ENCODE peak calls at places on chromosomes 3 and 15, in eight cellular contexts. One of them, this sample, is unnamed.
A peak's percentile ranks its signal among the peaks of the same experiment; 100 is the strongest.

GRCh38 chr3:13937131-13937530 is 57.3 kb upstream of the WNT7A start:
- DNase-seq in CD8-positive, alpha-beta memory T cell: no peak
- DNase-seq in Panc1: no peak
- DNase-seq in stomach: no peak
- DNase-seq in ovary: no peak
- DNase-seq in dorsolateral prefrontal cortex: no peak
- DNase-seq in esophagus muscularis mucosa: no peak
- DNase-seq in CD8-positive, alpha-beta T cell: no peak
- DNase-seq in this sample: no peak

GRCh38 chr3:183267140-183267539 is 14.1 kb downstream of the B3GNT5 start:
- DNase-seq in Panc1: no peak
- DNase-seq in stomach: no peak
- DNase-seq in CD8-positive, alpha-beta memory T cell: no peak
- DNase-seq in dorsolateral prefrontal cortex: no peak
- DNase-seq in ovary: no peak
- DNase-seq in CD8-positive, alpha-beta T cell: no peak
- DNase-seq in esophagus muscularis mucosa: no peak
- DNase-seq in this sample: no peak

GRCh38 chr3:64345351-64345750 is 120.1 kb upstream of the PRICKLE2 start:
- DNase-seq in stomach: no peak
- DNase-seq in esophagus muscularis mucosa: peak; percentile 79
- DNase-seq in Panc1: no peak
- DNase-seq in dorsolateral prefrontal cortex: no peak
- DNase-seq in CD8-positive, alpha-beta T cell: no peak
- DNase-seq in CD8-positive, alpha-beta memory T cell: no peak
- DNase-seq in ovary: no peak
- DNase-seq in this sample: no peak

GRCh38 chr3:195102609-195103467 is 168.1 kb downstream of the XXYLT1 start:
- DNase-seq in esophagus muscularis mucosa: no peak
- DNase-seq in CD8-positive, alpha-beta memory T cell: no peak
- DNase-seq in CD8-positive, alpha-beta T cell: no peak
- DNase-seq in ovary: no peak
- DNase-seq in Panc1: peak; percentile 91
- DNase-seq in dorsolateral prefrontal cortex: no peak
- DNase-seq in stomach: no peak
- DNase-seq in this sample: no peak

GRCh38 chr3:31423522-31423921 is 109.2 kb upstream of the STT3B start:
- DNase-seq in Panc1: no peak
- DNase-seq in stomach: no peak
- DNase-seq in dorsolateral prefrontal cortex: no peak
- DNase-seq in esophagus muscularis mucosa: no peak
- DNase-seq in ovary: peak; percentile 55
- DNase-seq in CD8-positive, alpha-beta T cell: no peak
- DNase-seq in CD8-positive, alpha-beta memory T cell: no peak
- DNase-seq in this sample: no peak

GRCh38 chr3:10395671-10396070 is 74.8 kb upstream of the SEC13 start:
- DNase-seq in CD8-positive, alpha-beta T cell: peak; percentile 55
- DNase-seq in stomach: no peak
- DNase-seq in ovary: no peak
- DNase-seq in esophagus muscularis mucosa: no peak
- DNase-seq in Panc1: no peak
- DNase-seq in dorsolateral prefrontal cortex: no peak
- DNase-seq in CD8-positive, alpha-beta memory T cell: peak; percentile 36
- DNase-seq in this sample: no peak

GRCh38 chr3:90261481-90262433 is 1154.3 kb downstream of the EPHA3 start:
- DNase-seq in CD8-positive, alpha-beta T cell: no peak
- DNase-seq in esophagus muscularis mucosa: no peak
- DNase-seq in Panc1: no peak
- DNase-seq in stomach: no peak
- DNase-seq in CD8-positive, alpha-beta memory T cell: no peak
- DNase-seq in dorsolateral prefrontal cortex: no peak
- DNase-seq in ovary: no peak
- DNase-seq in this sample: no peak

GRCh38 chr3:71176366-71176765 is 407.2 kb downstream of the FOXP1 start:
- DNase-seq in esophagus muscularis mucosa: no peak
- DNase-seq in ovary: no peak
- DNase-seq in dorsolateral prefrontal cortex: no peak
- DNase-seq in CD8-positive, alpha-beta T cell: no peak
- DNase-seq in CD8-positive, alpha-beta memory T cell: no peak
- DNase-seq in Panc1: no peak
- DNase-seq in stomach: no peak
- DNase-seq in this sample: no peak

GRCh38 chr15:77497108-77497737 is 76.5 kb downstream of the HMG20A start:
- DNase-seq in Panc1: no peak
- DNase-seq in ovary: peak; percentile 68
- DNase-seq in esophagus muscularis mucosa: no peak
- DNase-seq in dorsolateral prefrontal cortex: peak; percentile 96
- DNase-seq in stomach: peak; percentile 41
- DNase-seq in CD8-positive, alpha-beta memory T cell: no peak
- DNase-seq in CD8-positive, alpha-beta T cell: no peak
- DNase-seq in this sample: peak; percentile 88

GRCh38 chr3:40079845-40080240 is 229.7 kb upstream of the EIF1B start:
- DNase-seq in ovary: no peak
- DNase-seq in CD8-positive, alpha-beta T cell: no peak
- DNase-seq in stomach: no peak
- DNase-seq in CD8-positive, alpha-beta memory T cell: no peak
- DNase-seq in Panc1: no peak
- DNase-seq in esophagus muscularis mucosa: no peak
- DNase-seq in dorsolateral prefrontal cortex: no peak
- DNase-seq in this sample: no peak

GRCh38 chr3:143135150-143135549 is 15.6 kb downstream of the CHST2 start:
- DNase-seq in CD8-positive, alpha-beta memory T cell: no peak
- DNase-seq in ovary: no peak
- DNase-seq in CD8-positive, alpha-beta T cell: no peak
- DNase-seq in Panc1: no peak
- DNase-seq in esophagus muscularis mucosa: no peak
- DNase-seq in dorsolateral prefrontal cortex: no peak
- DNase-seq in stomach: no peak
- DNase-seq in this sample: no peak

GRCh38 chr3:97979610-97980009 is 7.4 kb upstream of the RIOX2 start:
- DNase-seq in CD8-positive, alpha-beta memory T cell: no peak
- DNase-seq in stomach: no peak
- DNase-seq in esophagus muscularis mucosa: no peak
- DNase-seq in dorsolateral prefrontal cortex: no peak
- DNase-seq in ovary: no peak
- DNase-seq in Panc1: no peak
- DNase-seq in CD8-positive, alpha-beta T cell: no peak
- DNase-seq in this sample: no peak

GRCh38 chr3:171980578-171981270 is 58.7 kb upstream of the FNDC3B start:
- DNase-seq in CD8-positive, alpha-beta T cell: no peak
- DNase-seq in CD8-positive, alpha-beta memory T cell: peak; percentile 10
- DNase-seq in dorsolateral prefrontal cortex: no peak
- DNase-seq in Panc1: no peak
- DNase-seq in stomach: no peak
- DNase-seq in esophagus muscularis mucosa: no peak
- DNase-seq in ovary: no peak
- DNase-seq in this sample: no peak

GRCh38 chr3:127637546-127637945 is 8.6 kb downstream of the PODXL2 start:
- DNase-seq in ovary: no peak
- DNase-seq in CD8-positive, alpha-beta T cell: no peak
- DNase-seq in CD8-positive, alpha-beta memory T cell: peak; percentile 21
- DNase-seq in esophagus muscularis mucosa: no peak
- DNase-seq in Panc1: no peak
- DNase-seq in stomach: no peak
- DNase-seq in dorsolateral prefrontal cortex: no peak
- DNase-seq in this sample: no peak

GRCh38 chr3:193335031-193335430 is 43.5 kb downstream of the ATP13A5 start:
- DNase-seq in Panc1: no peak
- DNase-seq in ovary: no peak
- DNase-seq in dorsolateral prefrontal cortex: no peak
- DNase-seq in CD8-positive, alpha-beta memory T cell: no peak
- DNase-seq in esophagus muscularis mucosa: no peak
- DNase-seq in CD8-positive, alpha-beta T cell: no peak
- DNase-seq in stomach: no peak
- DNase-seq in this sample: no peak

DNA sequence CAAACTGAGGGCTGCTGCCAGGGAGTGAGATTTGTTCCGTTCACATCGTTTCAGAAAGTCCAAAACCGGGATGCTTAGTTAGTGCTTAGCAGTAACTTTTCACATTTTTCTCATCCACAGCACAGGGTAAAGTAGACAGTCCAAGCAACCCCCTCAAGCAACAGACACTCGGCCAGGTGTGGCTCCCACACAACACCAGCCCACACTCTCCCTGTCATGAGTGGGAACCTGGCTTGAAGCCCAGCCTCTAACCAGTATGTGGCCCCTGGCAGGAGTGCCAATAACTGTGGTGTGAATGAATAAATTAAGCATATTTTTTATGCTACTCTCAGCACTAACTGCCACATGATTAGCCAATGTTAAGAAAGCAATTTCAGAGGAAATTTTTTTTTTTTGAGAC is 9.9 kb downstream of the IL17RD start:
- DNase-seq in CD8-positive, alpha-beta memory T cell: no peak
- DNase-seq in stomach: no peak
- DNase-seq in esophagus muscularis mucosa: no peak
- DNase-seq in dorsolateral prefrontal cortex: peak; percentile 50
- DNase-seq in CD8-positive, alpha-beta T cell: no peak
- DNase-seq in ovary: no peak
- DNase-seq in Panc1: no peak
- DNase-seq in this sample: no peak
- H3K27ac ChIP-seq in CD8-positive, alpha-beta memory T cell: no peak overlapping the region
- H3K27ac ChIP-seq in stomach: no peak overlapping the region
- H3K27ac ChIP-seq in esophagus muscularis mucosa: no peak overlapping the region
- H3K27ac ChIP-seq in dorsolateral prefrontal cortex: no peak overlapping the region
- H3K27ac ChIP-seq in CD8-positive, alpha-beta T cell: no peak overlapping the region
- H3K27ac ChIP-seq in ovary: no peak overlapping the region
- H3K27ac ChIP-seq in Panc1: no peak overlapping the region
- H3K27ac ChIP-seq in this sample: no peak overlapping the region

GRCh38 chr15:68375191-68375631 is 56.8 kb downstream of the ITGA11 start:
- DNase-seq in dorsolateral prefrontal cortex: no peak
- DNase-seq in ovary: peak; percentile 16
- DNase-seq in CD8-positive, alpha-beta memory T cell: no peak
- DNase-seq in CD8-positive, alpha-beta T cell: no peak
- DNase-seq in stomach: no peak
- DNase-seq in Panc1: no peak
- DNase-seq in esophagus muscularis mucosa: peak; percentile 66
- DNase-seq in this sample: no peak

GRCh38 chr15:68373028-68373427 is 58.9 kb downstream of the ITGA11 start:
- DNase-seq in Panc1: no peak
- DNase-seq in stomach: no peak
- DNase-seq in CD8-positive, alpha-beta memory T cell: no peak
- DNase-seq in ovary: peak; percentile 1
- DNase-seq in esophagus muscularis mucosa: no peak
- DNase-seq in dorsolateral prefrontal cortex: no peak
- DNase-seq in CD8-positive, alpha-beta T cell: no peak
- DNase-seq in this sample: no peak

GRCh38 chr15:68375716-68376220 is 56.2 kb downstream of the ITGA11 start:
- DNase-seq in Panc1: no peak
- DNase-seq in ovary: no peak
- DNase-seq in CD8-positive, alpha-beta memory T cell: no peak
- DNase-seq in dorsolateral prefrontal cortex: no peak
- DNase-seq in CD8-positive, alpha-beta T cell: no peak
- DNase-seq in stomach: peak; percentile 13
- DNase-seq in esophagus muscularis mucosa: peak; percentile 45
- DNase-seq in this sample: no peak

GRCh38 chr15:68372291-68372811 is 59.6 kb downstream of the ITGA11 start:
- DNase-seq in CD8-positive, alpha-beta T cell: no peak
- DNase-seq in ovary: peak; percentile 31
- DNase-seq in dorsolateral prefrontal cortex: no peak
- DNase-seq in Panc1: no peak
- DNase-seq in CD8-positive, alpha-beta memory T cell: no peak
- DNase-seq in esophagus muscularis mucosa: no peak
- DNase-seq in stomach: no peak
- DNase-seq in this sample: no peak

DNA sequence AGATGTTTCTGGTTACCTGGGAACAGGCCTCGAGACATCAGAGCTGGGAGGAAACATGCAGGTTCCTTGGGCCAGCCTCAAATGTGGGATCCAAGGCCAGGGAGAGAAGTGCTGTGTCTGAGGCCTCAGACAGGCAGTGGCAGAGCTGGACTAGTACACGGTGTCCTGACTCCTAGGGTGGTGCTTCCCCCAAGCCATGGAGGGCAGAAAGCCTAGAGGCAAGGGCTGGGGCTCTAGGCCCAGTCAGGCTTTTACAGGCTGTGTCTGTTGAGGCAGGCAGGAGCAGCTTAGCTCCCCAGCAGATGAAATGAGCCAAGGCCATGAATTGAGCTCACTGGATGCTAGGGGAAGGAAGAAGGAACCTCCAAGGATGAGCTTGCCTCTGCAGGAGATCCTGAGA is 57.6 kb downstream of the ITGA11 start:
- DNase-seq in stomach: peak; percentile 10
- DNase-seq in CD8-positive, alpha-beta T cell: no peak
- DNase-seq in ovary: peak; percentile 34
- DNase-seq in Panc1: no peak
- DNase-seq in CD8-positive, alpha-beta memory T cell: no peak
- DNase-seq in esophagus muscularis mucosa: no peak
- DNase-seq in dorsolateral prefrontal cortex: no peak
- DNase-seq in this sample: no peak
- H3K27ac ChIP-seq in stomach: no peak overlapping the region
- H3K27ac ChIP-seq in CD8-positive, alpha-beta T cell: no peak overlapping the region
- H3K27ac ChIP-seq in ovary: no peak overlapping the region
- H3K27ac ChIP-seq in Panc1: no peak overlapping the region
- H3K27ac ChIP-seq in CD8-positive, alpha-beta memory T cell: no peak overlapping the region
- H3K27ac ChIP-seq in esophagus muscularis mucosa: no peak overlapping the region
- H3K27ac ChIP-seq in dorsolateral prefrontal cortex: no peak overlapping the region
- H3K27ac ChIP-seq in this sample: no peak overlapping the region

GRCh38 chr3:181916018-181916417 is 204.3 kb downstream of the SOX2 start:
- DNase-seq in ovary: no peak
- DNase-seq in Panc1: no peak
- DNase-seq in stomach: no peak
- DNase-seq in dorsolateral prefrontal cortex: no peak
- DNase-seq in CD8-positive, alpha-beta memory T cell: no peak
- DNase-seq in esophagus muscularis mucosa: no peak
- DNase-seq in CD8-positive, alpha-beta T cell: no peak
- DNase-seq in this sample: no peak
- H3K27ac ChIP-seq in ovary: no peak overlapping the region
- H3K27ac ChIP-seq in Panc1: no peak overlapping the region
- H3K27ac ChIP-seq in stomach: no peak overlapping the region
- H3K27ac ChIP-seq in dorsolateral prefrontal cortex: no peak overlapping the region
- H3K27ac ChIP-seq in CD8-positive, alpha-beta memory T cell: no peak overlapping the region
- H3K27ac ChIP-seq in esophagus muscularis mucosa: no peak overlapping the region
- H3K27ac ChIP-seq in CD8-positive, alpha-beta T cell: no peak overlapping the region
- H3K27ac ChIP-seq in this sample: no peak overlapping the region

GRCh38 chr3:157529751-157530150 is 26.5 kb upstream of the VEPH1 start:
- DNase-seq in Panc1: no peak
- DNase-seq in ovary: no peak
- DNase-seq in stomach: no peak
- DNase-seq in dorsolateral prefrontal cortex: no peak
- DNase-seq in CD8-positive, alpha-beta T cell: no peak
- DNase-seq in CD8-positive, alpha-beta memory T cell: no peak
- DNase-seq in esophagus muscularis mucosa: no peak
- DNase-seq in this sample: no peak

GRCh38 chr3:157530637-157531300 is 27.6 kb upstream of the VEPH1 start:
- DNase-seq in CD8-positive, alpha-beta memory T cell: no peak
- DNase-seq in esophagus muscularis mucosa: no peak
- DNase-seq in ovary: no peak
- DNase-seq in dorsolateral prefrontal cortex: no peak
- DNase-seq in Panc1: no peak
- DNase-seq in CD8-positive, alpha-beta T cell: no peak
- DNase-seq in stomach: no peak
- DNase-seq in this sample: no peak

GRCh38 chr3:157532529-157533297 is 29.5 kb upstream of the VEPH1 start:
- DNase-seq in Panc1: peak; percentile 42
- DNase-seq in stomach: no peak
- DNase-seq in dorsolateral prefrontal cortex: no peak
- DNase-seq in esophagus muscularis mucosa: no peak
- DNase-seq in ovary: no peak
- DNase-seq in CD8-positive, alpha-beta T cell: no peak
- DNase-seq in CD8-positive, alpha-beta memory T cell: no peak
- DNase-seq in this sample: no peak

GRCh38 chr3:157531771-157532170 is 28.6 kb upstream of the VEPH1 start:
- DNase-seq in CD8-positive, alpha-beta T cell: no peak
- DNase-seq in ovary: no peak
- DNase-seq in esophagus muscularis mucosa: no peak
- DNase-seq in stomach: no peak
- DNase-seq in CD8-positive, alpha-beta memory T cell: no peak
- DNase-seq in dorsolateral prefrontal cortex: no peak
- DNase-seq in Panc1: no peak
- DNase-seq in this sample: no peak

GRCh38 chr3:157531301-157531660 is 28.1 kb upstream of the VEPH1 start:
- DNase-seq in ovary: no peak
- DNase-seq in stomach: no peak
- DNase-seq in CD8-positive, alpha-beta T cell: no peak
- DNase-seq in esophagus muscularis mucosa: no peak
- DNase-seq in Panc1: no peak
- DNase-seq in CD8-positive, alpha-beta memory T cell: no peak
- DNase-seq in dorsolateral prefrontal cortex: no peak
- DNase-seq in this sample: no peak
- H3K27ac ChIP-seq in ovary: no peak overlapping the region
- H3K27ac ChIP-seq in stomach: no peak overlapping the region
- H3K27ac ChIP-seq in CD8-positive, alpha-beta T cell: no peak overlapping the region
- H3K27ac ChIP-seq in esophagus muscularis mucosa: no peak overlapping the region
- H3K27ac ChIP-seq in Panc1: no peak overlapping the region
- H3K27ac ChIP-seq in CD8-positive, alpha-beta memory T cell: no peak overlapping the region
- H3K27ac ChIP-seq in dorsolateral prefrontal cortex: no peak overlapping the region
- H3K27ac ChIP-seq in this sample: no peak overlapping the region